ENCODE peak calls at places on chromosomes 4 and X, in six cellular contexts. T, K, P, Y, L and U are unnamed samples.

GRCh38 chr4:7652006-7652405 is 217.3 kb upstream of the PSAPL1 start:
- DNase-seq in P (no peak), T (no peak), Y (no peak), L (no peak), K (no peak), U (no peak)

GRCh38 chrX:2710496-2710895 is 19.4 kb downstream of the CD99 start:
- DNase-seq in P (no peak), L (no peak), T (no peak), Y (peak; percentile 18), K (no peak), U (no peak)

GRCh38 chr4:7304436-7304835 is 112.1 kb downstream of the SORCS2 start:
- DNase-seq in K (no peak), P (no peak), Y (no peak), L (no peak), T (no peak), U (no peak)

GRCh38 chr4:19993222-19993621 is 258.5 kb upstream of the SLIT2 start:
- DNase-seq in L (no peak), T (no peak), P (no peak), Y (no peak), K (no peak), U (no peak)

GRCh38 chr4:86974481-86975050 is 39.8 kb downstream of the AFF1 start:
- DNase-seq in Y (no peak), P (no peak), L (no peak), K (no peak), T (no peak), U (no peak)

GRCh38 chrX:13087322-13088154 is 43.1 kb upstream of the FAM9C start:
- DNase-seq in Y (no peak), T (peak; percentile 83), K (no peak), L (no peak), P (no peak), U (no peak)

GRCh38 chr4:81165853-81166430 is 49.1 kb downstream of the PRKG2 start:
- DNase-seq in L (no peak), Y (no peak), T (no peak), P (no peak), K (no peak), U (no peak)

GRCh38 chr4:78370625-78371372 is 180.8 kb upstream of the ANXA3 start:
- DNase-seq in P (no peak), L (no peak), T (no peak), Y (no peak), K (no peak), U (no peak)

GRCh38 chrX:118637997-118638396 is 89.4 kb upstream of the IL13RA1 start:
- DNase-seq in T (no peak), L (no peak), Y (no peak), P (no peak), K (no peak), U (no peak)

GRCh38 chrX:47158131-47158530 is 13.1 kb downstream of the RBM10 start:
- DNase-seq in P (no peak), K (no peak), Y (no peak), T (no peak), L (no peak), U (no peak)

GRCh38 chr4:153471691-153472080 is 5.5 kb downstream of the TMEM131L start:
- DNase-seq in P (no peak), K (peak; percentile 6), L (no peak), Y (no peak), T (peak; percentile 65), U (no peak)

GRCh38 chr4:111689214-111689613 is 456.0 kb upstream of the FAM241A start:
- DNase-seq in L (no peak), T (no peak), P (peak; percentile 9), Y (no peak), K (no peak), U (no peak)

GRCh38 chr4:25031077-25031606 is 396 bp upstream of the LGI2 start:
- DNase-seq in L (peak; percentile 68), Y (no peak), T (no peak), K (no peak), P (no peak), U (no peak)

GRCh38 chrX:8743126-8743732 is 11.3 kb upstream of the ANOS1 start:
- DNase-seq in T (no peak), Y (no peak), K (no peak), P (no peak), L (no peak), U (peak; percentile 45)

GRCh38 chrX:131262738-131263679 is 26.1 kb downstream of the IGSF1 start:
- DNase-seq in P (no peak), Y (no peak), K (no peak), T (no peak), L (no peak), U (no peak)

GRCh38 chr4:6342530-6343293 is 73.1 kb downstream of the WFS1 start:
- DNase-seq in Y (no peak), P (no peak), L (no peak), K (no peak), T (no peak), U (no peak)

GRCh38 chrX:100829730-100830129 is 9.5 kb downstream of the CSTF2 start:
- DNase-seq in Y (no peak), L (no peak), P (peak; percentile 2), T (peak; percentile 43), K (no peak), U (no peak)

GRCh38 chr4:109294006-109294405 is 8.5 kb downstream of the COL25A1 start:
- DNase-seq in P (no peak), Y (peak; percentile 18), K (no peak), T (peak; percentile 8), L (no peak), U (no peak)

GRCh38 chrX:69102805-69103204 is 62.4 kb downstream of the PJA1 start:
- DNase-seq in L (no peak), T (no peak), Y (no peak), P (no peak), K (no peak), U (no peak)

GRCh38 chr4:16294455-16294854 is 68.2 kb upstream of the TAPT1 start:
- DNase-seq in Y (no peak), T (no peak), K (no peak), L (no peak), P (peak; percentile 12), U (no peak)

GRCh38 chr4:109701566-109702399 is 1.5 kb downstream of the CASP6 start:
- DNase-seq in P (no peak), K (no peak), T (peak; percentile 31), L (no peak), Y (no peak), U (no peak)

GRCh38 chr4:82293304-82293703 is 80.5 kb downstream of the HNRNPD start:
- DNase-seq in K (no peak), L (no peak), Y (no peak), P (no peak), T (peak; percentile 69), U (no peak)

GRCh38 chr4:7394681-7395451 is 39.9 kb downstream of the PSAPL1 start:
- DNase-seq in T (no peak), P (no peak), L (no peak), Y (no peak), K (no peak), U (no peak)

GRCh38 chrX:63488546-63489373 is 137.6 kb upstream of the SPIN4 start:
- DNase-seq in P (no peak), T (no peak), Y (no peak), K (no peak), L (no peak), U (no peak)

GRCh38 chr4:24922416-24922815 is 9.6 kb upstream of the CCDC149 start:
- DNase-seq in Y (no peak), K (no peak), P (no peak), T (no peak), L (no peak), U (no peak)

GRCh38 chr4:176579233-176579632 is 213.5 kb downstream of the VEGFC start:
- DNase-seq in T (no peak), K (no peak), Y (peak; percentile 8), L (no peak), P (no peak), U (no peak)

GRCh38 chrX:56728752-56729151 is 291 bp upstream of the NBDY start:
- DNase-seq in Y (no peak), K (no peak), L (no peak), P (no peak), T (peak; percentile 15), U (no peak)

GRCh38 chrX:73262991-73263390 is 48.3 kb upstream of the NAP1L2 start:
- DNase-seq in K (no peak), P (no peak), Y (no peak), T (no peak), L (no peak), U (no peak)

GRCh38 chrX:40496728-40497127 is 84.0 kb upstream of the ATP6AP2 start:
- DNase-seq in Y (no peak), L (no peak), K (no peak), P (no peak), T (no peak), U (no peak)

DNA sequence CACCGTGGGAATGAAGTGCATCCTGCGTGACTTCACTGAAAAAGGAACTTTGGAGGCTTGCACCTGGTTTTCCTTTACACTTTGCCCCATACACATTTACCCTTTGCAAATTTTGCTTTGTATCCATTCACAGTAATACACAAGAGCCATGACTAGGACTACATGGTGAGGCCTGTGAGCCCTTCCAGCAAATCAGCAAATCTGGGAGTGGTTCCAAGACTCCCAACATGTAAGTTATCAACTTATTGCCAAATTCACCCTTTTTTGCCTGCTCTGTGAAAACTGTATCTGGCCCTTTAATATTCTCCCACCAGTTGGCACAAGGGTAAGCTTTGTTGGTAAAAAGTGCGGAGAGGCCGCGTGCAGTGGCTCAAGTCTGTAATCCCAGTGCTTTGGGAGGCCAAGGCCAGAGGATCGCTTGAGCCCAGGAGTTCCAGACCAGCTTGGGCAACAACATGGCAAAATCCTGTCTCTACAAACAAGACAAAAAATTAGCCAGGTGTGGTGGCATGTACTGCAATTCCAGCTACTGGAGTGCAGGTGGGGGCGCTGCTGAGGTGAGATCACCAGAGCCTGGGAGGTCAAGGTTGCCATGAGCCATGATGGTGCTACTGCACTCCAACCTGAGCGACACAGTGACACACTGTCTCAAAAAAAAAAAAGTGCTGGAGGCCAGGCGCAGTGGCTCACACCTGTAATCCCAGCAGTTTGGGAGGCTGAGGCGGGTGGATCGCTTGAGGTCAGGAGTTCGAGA is 5.0 kb downstream of the PRMT9 start:
- DNase-seq in L (no peak), Y (no peak), T (no peak), P (no peak), K (no peak), U (no peak)
- TF ChIP-seq CTCF in L (no peak), Y (peak; percentile 39), T (peak; percentile 56), P (no peak), K (no peak), U (no peak)

GRCh38 chrX:42087960-42088359 is 164.6 kb upstream of the CASK start:
- DNase-seq in P (no peak), Y (no peak), L (no peak), K (no peak), T (no peak), U (no peak)
- TF ChIP-seq CTCF in P (no peak), Y (no peak), L (no peak), K (no peak), T (no peak), U (no peak)

GRCh38 chr4:95548738-95549245 is at the start of gene UNC5C:
- DNase-seq in Y (no peak), T (peak; percentile 12), K (no peak), P (no peak), L (peak; percentile 89), U (no peak)
- TF ChIP-seq CTCF in Y (peak; percentile 23), T (no peak), K (no peak), P (no peak), L (no peak), U (no peak)

DNA sequence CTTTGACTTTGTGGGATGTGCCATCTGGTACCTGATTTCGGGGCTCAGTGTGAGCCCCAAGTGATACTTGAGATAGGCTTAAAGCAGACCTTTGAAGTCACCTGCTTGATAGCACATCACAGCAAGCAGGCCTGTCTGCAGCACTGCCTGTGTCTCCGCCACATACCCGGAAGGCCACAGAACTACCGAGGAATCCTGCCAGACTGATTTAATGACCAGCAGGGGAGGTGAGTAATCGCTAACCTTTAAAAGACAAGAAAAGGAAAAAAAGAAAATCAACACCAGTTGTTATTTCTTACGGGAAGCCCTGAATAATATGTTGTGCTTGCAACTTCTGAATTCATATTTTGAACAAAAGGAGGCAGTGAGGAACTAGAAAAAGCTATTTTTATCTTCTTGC is 6.8 kb downstream of the PTCHD1 start:
- DNase-seq in T (no peak), Y (no peak), P (no peak), L (no peak), K (no peak), U (no peak)
- TF ChIP-seq CTCF in T (no peak), Y (no peak), P (no peak), L (no peak), K (no peak), U (no peak)